ENCODE peak calls at places on chromosomes 2 and 18, in seven cellular contexts. B, P, T, Q, Y, X and L are unnamed samples.

GRCh38 chr18:9366126-9366714 is 31.6 kb downstream of the TWSG1 start:
- DNase-seq in Q (no peak), X (peak; percentile 64), B (peak; percentile 59), T (peak; percentile 46), Y (no peak), P (no peak), L (peak; percentile 44)

GRCh38 chr2:43595603-43596412 is at the start of gene THADA:
- DNase-seq in Q (peak; percentile 99), B (peak; percentile 99), T (peak; percentile 99), P (peak; percentile 99), Y (peak; percentile 99), X (peak; percentile 99), L (peak; percentile 99)

GRCh38 chr2:121471571-121472464 is 58.9 kb upstream of the RNU4ATAC start:
- DNase-seq in T (no peak), Q (no peak), X (peak; percentile 90), B (no peak), P (no peak), Y (no peak), L (no peak)

GRCh38 chr2:238108423-238109201 is 8.5 kb downstream of the ESPNL start:
- DNase-seq in Q (no peak), B (peak; percentile 71), T (no peak), X (no peak), Y (no peak), P (peak; percentile 94), L (peak; percentile 64)

GRCh38 chr2:144938308-144938709 is 418.4 kb upstream of the ZEB2 start:
- DNase-seq in T (no peak), X (peak; percentile 78), Y (no peak), B (no peak), P (no peak), Q (no peak), L (no peak)

GRCh38 chr2:199440118-199440517 is 17.6 kb downstream of the SATB2 start:
- DNase-seq in X (no peak), T (no peak), P (no peak), B (no peak), Q (no peak), Y (no peak), L (no peak)

GRCh38 chr2:8456149-8457091 is 225.4 kb upstream of the ID2 start:
- DNase-seq in T (no peak), Y (no peak), B (no peak), X (no peak), Q (no peak), P (no peak), L (no peak)

GRCh38 chr2:127045792-127046501 is 61.0 kb downstream of the BIN1 start:
- DNase-seq in Q (no peak), P (no peak), B (no peak), T (peak; percentile 16), X (no peak), Y (no peak), L (peak; percentile 30)

GRCh38 chr18:34697233-34697632 is 12.9 kb upstream of the DTNA start:
- DNase-seq in X (peak; percentile 42), P (no peak), B (no peak), Y (no peak), T (no peak), Q (no peak), L (no peak)

DNA sequence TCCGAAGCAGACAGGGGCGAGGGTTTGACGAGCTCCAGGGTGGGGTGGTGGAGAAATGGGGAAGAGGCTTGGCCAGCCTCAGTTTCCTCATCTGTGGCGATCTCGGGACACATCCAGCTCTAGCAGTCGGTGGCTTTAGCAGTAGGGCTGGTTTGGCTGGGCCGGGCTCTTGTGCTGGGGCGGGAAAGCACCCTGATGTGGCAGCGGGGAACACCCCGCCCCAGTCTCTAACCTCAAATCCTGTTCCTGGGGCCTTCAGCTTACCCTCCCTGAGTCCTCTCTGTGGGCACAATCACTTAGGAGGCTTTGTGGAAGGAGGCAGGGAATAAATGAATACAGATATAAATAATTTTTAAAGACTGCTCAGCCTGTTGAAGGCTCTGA is 26.5 kb upstream of the MCFD2 start:
- DNase-seq in B (peak; percentile 18), T (peak; percentile 68), Y (peak; percentile 50), P (peak; percentile 64), Q (no peak), X (peak; percentile 18), L (peak; percentile 70)
- TF ChIP-seq CTCF in B (no peak), T (no peak), Y (no peak), P (no peak), Q (no peak), X (no peak), L (no peak)

GRCh38 chr2:224883700-224884099 is 158.6 kb downstream of the DOCK10 start:
- DNase-seq in Q (no peak), Y (no peak), B (no peak), T (no peak), P (no peak), X (no peak), L (no peak)

GRCh38 chr2:224884188-224884587 is 158.1 kb downstream of the DOCK10 start:
- DNase-seq in B (no peak), X (peak; percentile 46), Q (no peak), T (no peak), P (no peak), Y (peak; percentile 35), L (no peak)

GRCh38 chr2:224885295-224885694 is 157.0 kb downstream of the DOCK10 start:
- DNase-seq in Q (no peak), B (no peak), P (no peak), T (no peak), X (no peak), Y (no peak), L (no peak)

GRCh38 chr2:224887159-224887558 is 155.1 kb downstream of the DOCK10 start:
- DNase-seq in P (no peak), Q (no peak), T (no peak), X (peak; percentile 50), B (no peak), Y (no peak), L (no peak)

DNA sequence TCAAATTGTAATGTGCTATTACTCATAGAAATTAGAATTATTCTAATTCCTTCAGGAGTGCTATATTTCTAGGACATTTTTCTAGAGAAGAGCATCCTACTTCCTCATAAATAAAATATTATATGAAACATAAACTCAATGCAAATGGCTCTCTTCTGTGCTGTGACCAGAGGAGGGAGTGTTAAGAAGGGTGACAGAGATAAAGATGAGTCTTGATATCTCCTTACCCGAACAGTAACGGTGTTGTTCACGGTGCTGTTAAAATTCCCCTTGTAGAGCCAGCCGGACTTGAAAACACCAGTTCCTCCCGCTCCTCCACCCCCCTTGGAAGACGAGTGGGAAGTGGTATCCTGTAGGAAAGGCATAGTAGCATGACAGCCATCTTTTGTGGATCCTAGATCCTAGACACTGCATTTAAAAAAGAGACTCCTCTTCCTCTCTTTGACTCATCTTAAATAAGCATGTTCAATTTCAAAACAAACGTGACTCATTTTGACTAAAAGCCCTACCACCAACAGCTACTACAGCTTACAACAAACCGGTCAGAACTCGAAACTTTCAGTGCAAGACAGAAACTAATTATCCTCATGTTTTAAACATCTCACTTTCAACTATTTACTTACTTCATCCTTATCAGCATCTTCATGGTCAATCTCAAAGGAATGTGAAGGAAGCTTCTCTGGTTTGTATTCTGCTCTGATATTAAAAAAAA is 156.3 kb downstream of the DOCK10 start:
- DNase-seq in Q (no peak), Y (no peak), P (no peak), B (no peak), X (peak; percentile 87), T (no peak), L (no peak)
- H3K4me1 ChIP-seq in Q (no peaks in the 10 kb centered on the region), Y (no peaks in the 10 kb centered on the region), P (no peaks in the 10 kb centered on the region), B (no peaks in the 10 kb centered on the region), X (peaks cover 27% of the 10 kb centered on the region), T (no peaks in the 10 kb centered on the region), L (no peaks in the 10 kb centered on the region)

GRCh38 chr2:240433973-240434727 is 1.3 kb upstream of the GPC1 start:
- DNase-seq in Y (peak; percentile 57), X (peak; percentile 97), B (no peak), T (no peak), Q (peak; percentile 16), P (no peak), L (no peak)
- H3K4me3 ChIP-seq in Y (no peak overlapping the region), X (peak overlapping the region; percentile 27), B (peak overlapping the region; percentile 97), T (peak overlapping the region; percentile 71), Q (peak overlapping the region; percentile 87), P (peak overlapping the region; percentile 82), L (no peak overlapping the region)

GRCh38 chr2:98518106-98518505 is 73.4 kb downstream of the INPP4A start:
- DNase-seq in B (peak; percentile 19), Y (no peak), P (peak; percentile 32), Q (no peak), T (peak; percentile 37), X (no peak), L (no peak)
- TF ChIP-seq CTCF in B (peak; percentile 50), Y (peak; percentile 25), P (peak; percentile 79), Q (peak; percentile 63), T (peak; percentile 47), X (peak; percentile 11), L (no peak)

DNA sequence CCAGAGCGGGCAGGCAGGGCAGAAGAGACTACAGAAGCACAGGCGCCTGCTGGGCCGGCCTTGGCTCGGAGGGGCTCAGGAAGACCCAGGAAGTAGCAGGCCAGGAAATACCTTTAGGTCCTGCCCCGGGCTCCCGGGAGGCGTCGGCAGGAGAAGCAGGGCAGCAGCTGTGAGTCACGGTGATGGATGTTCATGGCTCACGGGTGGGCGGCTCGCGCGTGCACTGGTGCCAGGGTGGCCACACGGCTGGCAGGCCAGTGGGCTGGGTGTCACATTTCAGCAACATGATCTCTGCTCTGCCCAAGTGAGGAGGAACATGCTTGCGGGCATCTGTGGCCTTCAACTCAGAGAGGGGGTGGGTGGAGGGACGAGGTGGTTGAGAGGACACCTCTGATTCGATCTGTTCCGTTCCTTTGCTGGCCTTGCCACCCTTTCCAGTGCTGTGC is 139.3 kb downstream of the KLHL29 start:
- DNase-seq in B (no peak), T (no peak), Y (no peak), X (peak; percentile 73), Q (no peak), P (no peak), L (no peak)
- H3K4me1 ChIP-seq in B (no peaks in the 10 kb centered on the region), T (no peaks in the 10 kb centered on the region), Y (peaks cover 9% of the 10 kb centered on the region), X (peaks cover 2% of the 10 kb centered on the region), Q (peaks cover 24% of the 10 kb centered on the region), P (no peaks in the 10 kb centered on the region), L (peaks cover 16% of the 10 kb centered on the region)